ENCODE peak calls at places on chromosomes 16 and 17, in eight cellular contexts. A, L, X, C, J, T, K and H are unnamed samples.

GRCh38 chr17:81383504-81384421 is 11.5 kb upstream of the BAHCC1 start:
- DNase-seq in A (no peak), L (no peak), X (no peak), C (no peak), J (no peak), T (no peak), K (no peak), H (no peak)

GRCh38 chr16:525520-526180 is 1.9 kb upstream of the CAPN15 start:
- DNase-seq in A (no peak), L (peak), X (peak), C (no peak), J (no peak), T (no peak), K (no peak), H (peak)

GRCh38 chr17:33854596-33854995 is 400.5 kb upstream of the CCL2 start:
- DNase-seq in A (no peak), L (no peak), X (no peak), C (no peak), J (no peak), T (no peak), K (no peak), H (no peak)

GRCh38 chr16:745739-746138 is 4.9 kb upstream of the CIAO3 start:
- DNase-seq in A (no peak), L (no peak), X (no peak), C (peak), J (no peak), T (no peak), K (no peak), H (no peak)

GRCh38 chr17:21363776-21364642 is 12.1 kb upstream of the KCNJ12 start:
- DNase-seq in A (no peak), L (no peak), X (no peak), C (no peak), J (no peak), T (no peak), K (no peak), H (no peak)

GRCh38 chr17:38898291-38898679 is 27.1 kb upstream of the LASP1NB start:
- DNase-seq in A (peak), L (no peak), X (no peak), C (no peak), J (no peak), T (no peak), K (no peak), H (no peak)

GRCh38 chr17:44376124-44376523 is 12.5 kb upstream of the FAM171A2 start:
- DNase-seq in A (no peak), L (peak), X (peak), C (no peak), J (no peak), T (no peak), K (no peak), H (no peak)

GRCh38 chr17:5840811-5841446 is 229.2 kb upstream of the WSCD1 start:
- DNase-seq in A (no peak), L (no peak), X (no peak), C (no peak), J (no peak), T (no peak), K (no peak), H (no peak)

GRCh38 chr17:80485846-80486245 is 9.4 kb upstream of the NPTX1 start:
- DNase-seq in A (no peak), L (no peak), X (no peak), C (no peak), J (no peak), T (no peak), K (no peak), H (no peak)

GRCh38 chr17:79273660-79274059 is 199.0 kb downstream of the ENGASE start:
- DNase-seq in A (no peak), L (no peak), X (no peak), C (no peak), J (no peak), T (no peak), K (no peak), H (no peak)
- TF ChIP-seq CTCF in A (no peak), L (no peak), X (no peak), C (no peak), J (no peak), T (no peak), K (no peak), H (no peak)

DNA sequence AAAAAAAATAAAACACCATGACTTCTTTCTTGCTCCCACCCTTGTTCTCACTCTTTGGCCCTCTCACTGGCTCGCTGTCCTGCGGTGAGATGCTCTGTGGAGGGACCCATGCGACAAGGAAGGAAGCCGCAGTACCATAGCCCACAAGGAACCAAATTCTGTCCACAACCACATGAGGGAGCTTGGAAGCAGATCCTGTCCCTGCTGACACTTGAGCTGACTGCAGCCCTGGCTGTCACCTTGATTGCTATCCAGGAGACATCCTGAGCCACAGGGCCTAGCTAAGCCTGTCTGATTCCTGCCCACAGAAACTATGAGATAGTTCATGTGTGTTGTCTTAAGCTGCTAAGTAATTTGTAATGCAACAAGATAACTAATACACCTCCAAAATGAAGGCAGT is 4.8 kb upstream of the MT2A start:
- DNase-seq in A (peak), L (peak), X (peak), C (no peak), J (no peak), T (peak), K (peak), H (no peak)
- TF ChIP-seq CTCF in A (peak), L (peak), X (peak), C (peak), J (no peak), T (no peak), K (peak), H (peak)

GRCh38 chr16:57300387-57301125 is 16.1 kb upstream of the PLLP start:
- DNase-seq in A (peak), L (peak), X (peak), C (peak), J (peak), T (peak), K (peak), H (peak)

GRCh38 chr16:57299719-57300386 is 15.4 kb upstream of the PLLP start:
- DNase-seq in A (peak), L (peak), X (peak), C (peak), J (peak), T (peak), K (peak), H (peak)

GRCh38 chr16:57301126-57301817 is 16.8 kb upstream of the PLLP start:
- DNase-seq in A (no peak), L (no peak), X (no peak), C (no peak), J (no peak), T (no peak), K (no peak), H (no peak)

GRCh38 chr16:57297856-57298255 is 13.4 kb upstream of the PLLP start:
- DNase-seq in A (no peak), L (no peak), X (no peak), C (no peak), J (no peak), T (no peak), K (no peak), H (no peak)

GRCh38 chr16:57299009-57299718 is 14.7 kb upstream of the PLLP start:
- DNase-seq in A (peak), L (peak), X (peak), C (no peak), J (peak), T (no peak), K (no peak), H (no peak)
- TF ChIP-seq CTCF in A (no peak), L (peak), X (no peak), C (peak), J (no peak), T (no peak), K (peak), H (no peak)

GRCh38 chr16:49497466-49497865 is 123.9 kb downstream of the C16orf78 start:
- DNase-seq in A (no peak), L (no peak), X (no peak), C (no peak), J (no peak), T (no peak), K (peak), H (no peak)
- TF ChIP-seq CTCF in A (no peak), L (no peak), X (no peak), C (no peak), J (no peak), T (no peak), K (no peak), H (no peak)

GRCh38 chr17:78313735-78314648 is 45.9 kb downstream of the SOCS3 start:
- DNase-seq in A (peak), L (peak), X (peak), C (peak), J (peak), T (peak), K (peak), H (no peak)
- TF ChIP-seq CTCF in A (no peak), L (no peak), X (no peak), C (no peak), J (no peak), T (no peak), K (no peak), H (no peak)

DNA sequence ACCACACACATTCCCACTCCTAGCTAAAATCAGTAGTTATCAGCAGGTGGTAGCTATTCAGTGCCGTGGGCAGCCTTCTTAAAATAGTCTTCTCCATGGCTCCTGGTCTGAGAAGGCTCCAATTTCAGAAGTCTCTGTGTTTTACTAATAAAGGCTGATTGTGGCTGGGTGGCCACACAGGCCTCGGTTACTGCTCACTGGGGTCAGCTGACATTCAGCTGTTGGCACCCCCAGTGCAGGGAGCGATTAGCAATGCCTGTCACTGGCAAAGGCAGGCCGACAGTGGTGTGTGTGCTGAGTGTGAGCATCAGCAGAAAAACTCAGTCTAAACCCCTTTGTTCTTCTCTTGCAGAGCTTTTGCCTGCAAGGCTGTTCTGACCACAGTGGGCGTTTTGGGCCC is 16.6 kb upstream of the DBNDD1 start:
- DNase-seq in A (no peak), L (no peak), X (no peak), C (no peak), J (no peak), T (no peak), K (no peak), H (no peak)
- TF ChIP-seq CTCF in A (no peak), L (no peak), X (no peak), C (no peak), J (no peak), T (no peak), K (no peak), H (no peak)

DNA sequence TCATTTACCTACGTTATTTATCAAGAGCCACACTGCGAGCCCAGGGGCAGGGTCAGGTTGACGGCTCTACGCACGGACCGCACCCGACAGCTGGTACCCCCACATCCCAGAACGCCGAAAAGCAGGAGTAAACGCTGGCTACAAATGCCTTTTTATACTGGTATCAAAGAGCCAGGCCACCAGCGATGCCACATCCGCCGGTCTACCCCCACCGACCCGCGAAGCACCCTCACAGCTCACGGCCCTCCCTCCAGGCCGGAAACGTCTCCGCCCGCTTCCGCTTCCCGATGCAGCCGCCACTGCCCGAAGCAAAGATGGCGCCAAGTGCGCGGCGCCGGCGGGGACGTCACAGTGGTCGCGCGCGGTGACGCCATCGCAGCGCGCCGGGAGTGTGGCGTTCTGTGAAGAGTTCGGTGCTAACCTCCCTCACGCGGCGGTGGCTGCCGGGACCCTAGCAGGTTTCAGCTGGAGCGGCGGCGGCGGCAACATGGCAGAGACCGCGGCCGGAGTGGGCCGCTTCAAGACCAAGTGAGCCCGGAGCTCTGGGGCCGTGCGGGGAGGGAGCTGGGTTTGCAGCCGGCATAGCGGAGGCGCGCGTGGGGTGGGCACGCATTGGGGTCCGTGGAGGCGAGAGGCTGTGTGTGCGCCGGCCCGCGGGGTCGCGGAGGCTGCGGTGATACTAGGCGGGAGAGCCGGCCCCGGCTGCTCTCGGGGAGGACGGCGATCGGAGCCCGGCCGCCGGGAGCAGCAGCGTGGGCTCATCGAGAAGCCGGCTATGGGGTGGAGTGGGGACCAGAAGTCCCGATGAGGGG is at the start of gene TBL3:
- DNase-seq in A (peak), L (peak), X (peak), C (peak), J (peak), T (peak), K (peak), H (peak)
- TF ChIP-seq CTCF in A (no peak), L (no peak), X (no peak), C (no peak), J (no peak), T (no peak), K (no peak), H (no peak)

GRCh38 chr16:10509534-10510025 is 70.8 kb downstream of the EMP2 start:
- DNase-seq in A (peak), L (peak), X (peak), C (peak), J (peak), T (peak), K (peak), H (peak)
- TF ChIP-seq CTCF in A (peak), L (peak), X (peak), C (peak), J (peak), T (peak), K (peak), H (peak)

GRCh38 chr17:46976626-46977270 is 2.3 kb downstream of the RPRML start:
- DNase-seq in A (no peak), L (no peak), X (no peak), C (no peak), J (no peak), T (no peak), K (no peak), H (no peak)
- TF ChIP-seq CTCF in A (no peak), L (no peak), X (no peak), C (no peak), J (no peak), T (no peak), K (no peak), H (no peak)